ENCODE peak calls at places on chromosomes 6 and 20, in seven cellular contexts. Z, L, G, Q, S, X and M are unnamed samples.

GRCh38 chr6:145502417-145502816 is 232.9 kb downstream of the EPM2A start:
- DNase-seq in Z (no peak), G (no peak), S (no peak), Q (no peak), L (no peak), X (no peak), M (peak)

GRCh38 chr6:85344996-85345395 is 104.9 kb upstream of the NT5E start:
- DNase-seq in L (no peak), G (no peak), X (no peak), Z (no peak), Q (no peak), S (no peak), M (no peak)

GRCh38 chr20:19944772-19945459 is 72.2 kb upstream of the NAA20 start:
- DNase-seq in G (no peak), S (no peak), Q (peak), Z (no peak), X (peak), L (no peak), M (no peak)

GRCh38 chr20:64000906-64001305 is 20.0 kb downstream of the PRPF6 start:
- DNase-seq in S (no peak), G (no peak), X (no peak), Z (no peak), Q (no peak), L (no peak), M (no peak)

GRCh38 chr6:2804516-2804915 is 37.1 kb downstream of the SERPINB1 start:
- DNase-seq in Z (no peak), X (no peak), Q (no peak), L (no peak), S (no peak), G (no peak), M (no peak)

GRCh38 chr20:38084425-38084951 is 50.9 kb downstream of the RPRD1B start:
- DNase-seq in S (no peak), X (no peak), L (no peak), G (no peak), Q (no peak), Z (no peak), M (peak)

GRCh38 chr6:158043586-158044524 is 62.2 kb downstream of the SYNJ2 start:
- DNase-seq in L (no peak), Q (no peak), X (no peak), S (peak), Z (no peak), G (no peak), M (no peak)

GRCh38 chr6:53361549-53362031 is 12.8 kb upstream of the ELOVL5 start:
- DNase-seq in Z (peak), S (peak), Q (peak), L (no peak), X (no peak), G (no peak), M (no peak)